ENCODE peak calls at places on chromosomes 2 and 18, in seven cellular contexts. E is thoracic aorta; B is CD8-positive, alpha-beta T cell; H is foreskin fibroblast; F is AG04450; A is Peyer's patch; U is NCI-H1436. W is an unnamed sample.

GRCh38 chr2:33135645-33136044 is 188.9 kb downstream of the LTBP1 start:
- DNase-seq in E (no peak), B (no peak), H (no peak), F (no peak), A (no peak), U (no peak), W (no peak)

GRCh38 chr2:219309278-219309677 is at the start of gene PTPRN:
- DNase-seq in E (no peak), B (no peak), H (peak), F (peak), A (no peak), U (peak), W (no peak)

GRCh38 chr2:46451131-46451711 is 28.1 kb upstream of the TMEM247 start:
- DNase-seq in E (no peak), B (no peak), H (peak), F (peak), A (no peak), U (no peak), W (no peak)

GRCh38 chr18:2985628-2986027 is 27.3 kb downstream of the LPIN2 start:
- DNase-seq in E (no peak), B (no peak), H (peak), F (no peak), A (no peak), U (no peak), W (no peak)

GRCh38 chr2:210028178-210028577 is 25.7 kb downstream of the RPE start:
- DNase-seq in E (no peak), B (no peak), H (no peak), F (no peak), A (no peak), U (no peak), W (no peak)

GRCh38 chr18:70363861-70364260 is 75.0 kb downstream of the SOCS6 start:
- DNase-seq in E (no peak), B (no peak), H (peak), F (no peak), A (no peak), U (no peak), W (no peak)

GRCh38 chr2:215728504-215729065 is 284.8 kb downstream of the MREG start:
- DNase-seq in E (no peak), B (no peak), H (peak), F (peak), A (no peak), U (no peak), W (peak)

GRCh38 chr2:103268841-103269498 is 507.1 kb downstream of the TMEM182 start:
- DNase-seq in E (no peak), B (no peak), H (no peak), F (no peak), A (no peak), U (no peak), W (no peak)

GRCh38 chr2:149166958-149167810 is 128.7 kb downstream of the LYPD6B start:
- DNase-seq in E (no peak), B (peak), H (no peak), F (no peak), A (no peak), U (no peak), W (no peak)

GRCh38 chr2:179751184-179751809 is 110.1 kb downstream of the ZNF385B start:
- DNase-seq in E (no peak), B (no peak), H (peak), F (no peak), A (no peak), U (peak), W (no peak)

GRCh38 chr18:74414951-74415515 is 42.1 kb downstream of the DIPK1C start:
- DNase-seq in E (no peak), B (no peak), H (no peak), F (no peak), A (no peak), U (no peak), W (no peak)

GRCh38 chr2:157751462-157752058 is 122.9 kb upstream of the ACVR1C start:
- DNase-seq in E (no peak), B (no peak), H (no peak), F (no peak), A (no peak), U (no peak), W (no peak)

GRCh38 chr2:160042054-160042453 is 20.4 kb downstream of the PLA2R1 start:
- DNase-seq in E (no peak), B (no peak), H (no peak), F (no peak), A (no peak), U (no peak), W (no peak)

GRCh38 chr2:225010804-225011203 is 31.5 kb downstream of the DOCK10 start:
- DNase-seq in E (no peak), B (no peak), H (peak), F (no peak), A (no peak), U (no peak), W (no peak)

GRCh38 chr2:46184794-46185583 is 112.2 kb upstream of the EPAS1 start:
- DNase-seq in E (no peak), B (peak), H (no peak), F (no peak), A (no peak), U (no peak), W (no peak)

GRCh38 chr2:161905389-161906046 is 168.5 kb downstream of the DPP4 start:
- DNase-seq in E (no peak), B (no peak), H (peak), F (no peak), A (no peak), U (peak), W (no peak)

GRCh38 chr2:180728928-180729559 is 251.4 kb upstream of the UBE2E3 start:
- DNase-seq in E (no peak), B (no peak), H (peak), F (peak), A (no peak), U (no peak), W (no peak)

GRCh38 chr2:12296915-12297314 is 419.8 kb upstream of the TRIB2 start:
- DNase-seq in E (no peak), B (no peak), H (no peak), F (no peak), A (no peak), U (no peak), W (no peak)

GRCh38 chr2:46876741-46877384 is 38.7 kb downstream of the MCFD2 start:
- DNase-seq in E (no peak), B (no peak), H (peak), F (no peak), A (no peak), U (peak), W (no peak)

GRCh38 chr2:215693269-215693998 is 257.6 kb upstream of the FN1 start:
- DNase-seq in E (no peak), B (no peak), H (peak), F (no peak), A (no peak), U (no peak), W (no peak)

GRCh38 chr2:146412625-146413024 is 1432.2 kb upstream of the ACVR2A start:
- DNase-seq in E (no peak), B (no peak), H (no peak), F (no peak), A (no peak), U (no peak), W (no peak)